ENCODE peak calls at places on chromosomes 4 and X, in seven cellular contexts. One of them, this sample, is unnamed.

GRCh38 chrX:20711366-20711765 is 444.7 kb upstream of the RPS6KA3 start:
- DNase-seq in right lobe of liver: no peak
- DNase-seq in CD8-positive, alpha-beta memory T cell: no peak
- DNase-seq in endodermal cell: no peak
- DNase-seq in fibroblast of lung: no peak
- DNase-seq in hepatocyte: no peak
- DNase-seq in ovary: no peak
- DNase-seq in this sample: no peak

GRCh38 chr4:58301384-58301783 is 1191.2 kb upstream of the IGFBP7 start:
- DNase-seq in fibroblast of lung: no peak
- DNase-seq in ovary: no peak
- DNase-seq in right lobe of liver: no peak
- DNase-seq in CD8-positive, alpha-beta memory T cell: no peak
- DNase-seq in hepatocyte: peak; percentile 20
- DNase-seq in endodermal cell: peak; percentile 45
- DNase-seq in this sample: no peak

GRCh38 chrX:1215123-1215823 is 2.8 kb upstream of the CRLF2 start:
- DNase-seq in fibroblast of lung: no peak
- DNase-seq in ovary: no peak
- DNase-seq in hepatocyte: no peak
- DNase-seq in endodermal cell: no peak
- DNase-seq in CD8-positive, alpha-beta memory T cell: no peak
- DNase-seq in right lobe of liver: no peak
- DNase-seq in this sample: no peak

GRCh38 chr4:152220201-152220666 is 315.7 kb downstream of the FBXW7 start:
- DNase-seq in endodermal cell: no peak
- DNase-seq in CD8-positive, alpha-beta memory T cell: no peak
- DNase-seq in fibroblast of lung: peak; percentile 59
- DNase-seq in ovary: no peak
- DNase-seq in hepatocyte: no peak
- DNase-seq in right lobe of liver: no peak
- DNase-seq in this sample: no peak

GRCh38 chrX:113399501-113400192 is 559.0 kb upstream of the AMOT start:
- DNase-seq in hepatocyte: no peak
- DNase-seq in fibroblast of lung: peak; percentile 69
- DNase-seq in endodermal cell: no peak
- DNase-seq in right lobe of liver: no peak
- DNase-seq in CD8-positive, alpha-beta memory T cell: no peak
- DNase-seq in ovary: no peak
- DNase-seq in this sample: no peak

GRCh38 chr4:82721819-82722423 is 76.7 kb downstream of the SCD5 start:
- DNase-seq in CD8-positive, alpha-beta memory T cell: no peak
- DNase-seq in fibroblast of lung: peak; percentile 35
- DNase-seq in endodermal cell: no peak
- DNase-seq in ovary: no peak
- DNase-seq in right lobe of liver: no peak
- DNase-seq in hepatocyte: peak; percentile 65
- DNase-seq in this sample: no peak

GRCh38 chr4:1043658-1044468 is 32.4 kb downstream of the FGFRL1 start:
- DNase-seq in hepatocyte: peak; percentile 96
- DNase-seq in ovary: peak; percentile 89
- DNase-seq in fibroblast of lung: peak; percentile 99
- DNase-seq in CD8-positive, alpha-beta memory T cell: no peak
- DNase-seq in endodermal cell: peak; percentile 94
- DNase-seq in right lobe of liver: peak; percentile 52
- DNase-seq in this sample: peak; percentile 98

GRCh38 chr4:117577686-117578085 is 456.6 kb upstream of the NDST3 start:
- DNase-seq in fibroblast of lung: peak; percentile 18
- DNase-seq in right lobe of liver: no peak
- DNase-seq in ovary: no peak
- DNase-seq in hepatocyte: no peak
- DNase-seq in CD8-positive, alpha-beta memory T cell: no peak
- DNase-seq in endodermal cell: no peak
- DNase-seq in this sample: no peak

GRCh38 chr4:123616970-123617392 is 220.4 kb downstream of the SPRY1 start:
- DNase-seq in endodermal cell: no peak
- DNase-seq in hepatocyte: peak; percentile 74
- DNase-seq in right lobe of liver: no peak
- DNase-seq in ovary: peak; percentile 24
- DNase-seq in CD8-positive, alpha-beta memory T cell: peak; percentile 74
- DNase-seq in fibroblast of lung: peak; percentile 35
- DNase-seq in this sample: no peak

GRCh38 chr4:83757121-83757621 is 221.3 kb downstream of the GPAT3 start:
- DNase-seq in endodermal cell: no peak
- DNase-seq in CD8-positive, alpha-beta memory T cell: no peak
- DNase-seq in fibroblast of lung: no peak
- DNase-seq in hepatocyte: peak; percentile 41
- DNase-seq in ovary: no peak
- DNase-seq in right lobe of liver: no peak
- DNase-seq in this sample: no peak

GRCh38 chr4:16916719-16917337 is 18.4 kb upstream of the LDB2 start:
- DNase-seq in right lobe of liver: peak; percentile 67
- DNase-seq in CD8-positive, alpha-beta memory T cell: peak; percentile 45
- DNase-seq in ovary: no peak
- DNase-seq in endodermal cell: peak; percentile 95
- DNase-seq in fibroblast of lung: no peak
- DNase-seq in hepatocyte: peak; percentile 80
- DNase-seq in this sample: no peak

GRCh38 chrX:155263854-155264628 is at the start of gene RAB39B:
- DNase-seq in hepatocyte: peak; percentile 61
- DNase-seq in CD8-positive, alpha-beta memory T cell: peak; percentile 67
- DNase-seq in right lobe of liver: peak; percentile 53
- DNase-seq in fibroblast of lung: peak; percentile 60
- DNase-seq in endodermal cell: peak; percentile 85
- DNase-seq in ovary: peak; percentile 42
- DNase-seq in this sample: peak; percentile 10

GRCh38 chrX:11341274-11342256 is 48.4 kb downstream of the AMELX start:
- DNase-seq in endodermal cell: no peak
- DNase-seq in ovary: peak; percentile 64
- DNase-seq in CD8-positive, alpha-beta memory T cell: no peak
- DNase-seq in right lobe of liver: peak; percentile 69
- DNase-seq in hepatocyte: peak; percentile 50
- DNase-seq in fibroblast of lung: peak; percentile 83
- DNase-seq in this sample: peak; percentile 63
- H3K27ac ChIP-seq in endodermal cell: peak overlapping the region; percentile 73
- H3K27ac ChIP-seq in ovary: no peak overlapping the region
- H3K27ac ChIP-seq in CD8-positive, alpha-beta memory T cell: no peak overlapping the region
- H3K27ac ChIP-seq in right lobe of liver: peak overlapping the region; percentile 58
- H3K27ac ChIP-seq in hepatocyte: peak overlapping the region; percentile 38
- H3K27ac ChIP-seq in fibroblast of lung: peak overlapping the region; percentile 77
- H3K27ac ChIP-seq in this sample: peak overlapping the region; percentile 59

DNA sequence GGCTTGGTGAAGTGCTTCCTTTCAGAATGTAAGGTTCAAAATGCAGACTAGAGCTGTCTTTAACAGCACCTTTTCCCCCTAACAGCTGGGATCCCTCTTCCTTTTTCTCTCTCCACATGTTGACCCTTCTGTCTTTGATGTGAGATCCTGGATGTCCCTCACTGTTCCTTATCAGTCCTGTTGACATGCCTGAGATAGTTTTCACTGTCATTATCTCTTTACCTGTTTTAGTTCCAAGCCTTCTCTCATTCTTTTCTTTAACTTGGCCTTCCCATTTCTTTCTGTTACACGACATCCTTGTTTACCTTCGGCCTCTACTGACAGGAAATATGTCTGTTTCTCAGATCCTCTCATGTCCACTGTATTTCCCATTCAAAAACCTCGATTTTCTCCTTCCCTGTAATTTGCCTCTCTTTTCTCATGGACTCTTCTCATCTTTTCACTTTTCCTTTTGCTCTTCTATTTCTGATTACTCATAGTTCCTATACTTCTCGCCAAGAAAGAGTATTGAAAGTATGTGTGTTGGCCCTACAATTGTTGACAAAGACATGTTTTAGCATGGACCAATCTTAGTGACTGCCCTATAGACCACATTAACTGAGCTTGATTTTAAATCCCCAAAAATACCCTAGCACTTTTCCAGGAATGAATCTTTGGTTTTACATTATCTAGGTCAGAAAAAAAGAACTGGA is 1.2 kb upstream of the SOWAHB start:
- DNase-seq in endodermal cell: no peak
- DNase-seq in right lobe of liver: no peak
- DNase-seq in ovary: no peak
- DNase-seq in CD8-positive, alpha-beta memory T cell: no peak
- DNase-seq in fibroblast of lung: peak; percentile 22
- DNase-seq in hepatocyte: no peak
- DNase-seq in this sample: no peak
- H3K4me3 ChIP-seq in endodermal cell: peak overlapping the region; percentile 81
- H3K4me3 ChIP-seq in right lobe of liver: peak overlapping the region; percentile 51
- H3K4me3 ChIP-seq in ovary: no peak overlapping the region
- H3K4me3 ChIP-seq in CD8-positive, alpha-beta memory T cell: no peak overlapping the region
- H3K4me3 ChIP-seq in fibroblast of lung: no peak overlapping the region
- H3K4me3 ChIP-seq in hepatocyte: peak overlapping the region; percentile 73
- H3K4me3 ChIP-seq in this sample: no peak overlapping the region

DNA sequence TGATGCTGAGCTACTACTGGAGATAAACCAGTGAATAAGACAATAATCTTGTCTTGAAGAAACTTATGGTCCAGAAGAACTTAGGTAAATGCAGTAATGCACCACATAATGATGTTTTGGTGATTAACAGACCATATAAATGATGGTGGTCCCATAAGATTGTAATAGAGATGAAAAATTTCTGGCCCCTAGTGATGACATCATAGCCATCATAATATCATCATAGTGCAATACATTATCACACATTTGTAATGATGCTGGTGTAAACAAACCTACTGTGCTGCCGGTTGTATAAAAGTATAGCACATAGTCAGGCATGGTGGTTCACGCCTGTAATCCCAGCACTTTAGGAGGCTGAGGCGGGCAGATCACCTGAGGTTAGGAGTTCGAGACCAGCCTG is 846.8 kb downstream of the FSTL5 start:
- DNase-seq in CD8-positive, alpha-beta memory T cell: no peak
- DNase-seq in right lobe of liver: no peak
- DNase-seq in ovary: no peak
- DNase-seq in hepatocyte: no peak
- DNase-seq in endodermal cell: no peak
- DNase-seq in fibroblast of lung: no peak
- DNase-seq in this sample: no peak
- H3K4me1 ChIP-seq in CD8-positive, alpha-beta memory T cell: no peaks in the 10 kb centered on the region
- H3K4me1 ChIP-seq in right lobe of liver: no peaks in the 10 kb centered on the region
- H3K4me1 ChIP-seq in ovary: no peaks in the 10 kb centered on the region
- H3K4me1 ChIP-seq in hepatocyte: no peaks in the 10 kb centered on the region
- H3K4me1 ChIP-seq in endodermal cell: no peaks in the 10 kb centered on the region
- H3K4me1 ChIP-seq in fibroblast of lung: no peaks in the 10 kb centered on the region
- H3K4me1 ChIP-seq in this sample: no peaks in the 10 kb centered on the region

DNA sequence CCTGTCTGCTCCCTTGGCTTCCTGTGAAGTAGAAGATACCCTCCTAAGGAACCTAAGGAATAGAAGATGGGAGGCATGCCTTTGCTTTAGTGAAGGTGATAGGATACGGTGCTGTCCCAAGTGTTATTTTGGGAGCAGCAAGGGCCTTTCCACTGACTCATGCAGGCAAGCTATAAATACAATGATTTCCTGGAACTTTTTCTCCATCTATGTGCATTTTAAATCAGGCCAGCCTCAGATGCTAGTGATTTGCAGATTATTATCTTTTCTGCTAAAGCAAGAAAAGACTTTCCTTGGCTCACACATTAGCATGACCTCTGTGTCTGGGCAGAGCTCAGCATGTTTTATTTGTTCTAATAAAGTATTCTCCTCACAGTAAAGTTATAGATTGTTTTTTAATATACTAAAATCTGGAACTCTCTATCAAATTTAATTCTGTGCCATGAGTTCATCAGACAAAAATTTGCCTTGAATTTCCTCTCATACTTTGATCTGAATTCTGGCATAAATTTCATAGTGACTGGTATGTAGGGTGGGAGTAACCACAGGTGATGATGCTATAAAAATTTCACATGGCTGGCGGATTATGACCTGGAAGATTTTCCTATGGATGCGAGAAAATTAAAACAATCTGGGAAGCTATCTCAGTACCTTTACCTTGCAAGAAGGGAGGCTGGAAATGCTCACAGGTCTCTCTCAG is 131.7 kb downstream of the REPS2 start:
- DNase-seq in fibroblast of lung: peak; percentile 76
- DNase-seq in CD8-positive, alpha-beta memory T cell: no peak
- DNase-seq in ovary: no peak
- DNase-seq in right lobe of liver: no peak
- DNase-seq in hepatocyte: no peak
- DNase-seq in endodermal cell: no peak
- DNase-seq in this sample: no peak
- H3K27ac ChIP-seq in fibroblast of lung: peak overlapping the region; percentile 32
- H3K27ac ChIP-seq in CD8-positive, alpha-beta memory T cell: no peak overlapping the region
- H3K27ac ChIP-seq in ovary: no peak overlapping the region
- H3K27ac ChIP-seq in right lobe of liver: no peak overlapping the region
- H3K27ac ChIP-seq in hepatocyte: no peak overlapping the region
- H3K27ac ChIP-seq in endodermal cell: no peak overlapping the region
- H3K27ac ChIP-seq in this sample: peak overlapping the region; percentile 86

GRCh38 chr4:48262484-48262883 is 7.2 kb downstream of the TEC start:
- DNase-seq in hepatocyte: no peak
- DNase-seq in ovary: no peak
- DNase-seq in endodermal cell: no peak
- DNase-seq in fibroblast of lung: no peak
- DNase-seq in CD8-positive, alpha-beta memory T cell: no peak
- DNase-seq in right lobe of liver: no peak
- DNase-seq in this sample: no peak

GRCh38 chr4:48262926-48263325 is 6.7 kb downstream of the TEC start:
- DNase-seq in endodermal cell: no peak
- DNase-seq in CD8-positive, alpha-beta memory T cell: no peak
- DNase-seq in hepatocyte: no peak
- DNase-seq in right lobe of liver: no peak
- DNase-seq in fibroblast of lung: peak; percentile 69
- DNase-seq in ovary: no peak
- DNase-seq in this sample: no peak

GRCh38 chr4:48258845-48259397 is 10.7 kb downstream of the TEC start:
- DNase-seq in hepatocyte: no peak
- DNase-seq in endodermal cell: no peak
- DNase-seq in ovary: no peak
- DNase-seq in CD8-positive, alpha-beta memory T cell: no peak
- DNase-seq in right lobe of liver: no peak
- DNase-seq in fibroblast of lung: no peak
- DNase-seq in this sample: no peak

GRCh38 chr4:48259748-48260147 is 9.9 kb downstream of the TEC start:
- DNase-seq in ovary: no peak
- DNase-seq in CD8-positive, alpha-beta memory T cell: no peak
- DNase-seq in endodermal cell: no peak
- DNase-seq in fibroblast of lung: no peak
- DNase-seq in hepatocyte: no peak
- DNase-seq in right lobe of liver: no peak
- DNase-seq in this sample: no peak

GRCh38 chr4:48261288-48261687 is 8.3 kb downstream of the TEC start:
- DNase-seq in ovary: no peak
- DNase-seq in CD8-positive, alpha-beta memory T cell: no peak
- DNase-seq in right lobe of liver: no peak
- DNase-seq in hepatocyte: no peak
- DNase-seq in fibroblast of lung: peak; percentile 72
- DNase-seq in endodermal cell: no peak
- DNase-seq in this sample: no peak
- H3K4me3 ChIP-seq in ovary: no peak overlapping the region
- H3K4me3 ChIP-seq in CD8-positive, alpha-beta memory T cell: no peak overlapping the region
- H3K4me3 ChIP-seq in right lobe of liver: no peak overlapping the region
- H3K4me3 ChIP-seq in hepatocyte: no peak overlapping the region
- H3K4me3 ChIP-seq in fibroblast of lung: no peak overlapping the region
- H3K4me3 ChIP-seq in endodermal cell: no peak overlapping the region
- H3K4me3 ChIP-seq in this sample: no peak overlapping the region

DNA sequence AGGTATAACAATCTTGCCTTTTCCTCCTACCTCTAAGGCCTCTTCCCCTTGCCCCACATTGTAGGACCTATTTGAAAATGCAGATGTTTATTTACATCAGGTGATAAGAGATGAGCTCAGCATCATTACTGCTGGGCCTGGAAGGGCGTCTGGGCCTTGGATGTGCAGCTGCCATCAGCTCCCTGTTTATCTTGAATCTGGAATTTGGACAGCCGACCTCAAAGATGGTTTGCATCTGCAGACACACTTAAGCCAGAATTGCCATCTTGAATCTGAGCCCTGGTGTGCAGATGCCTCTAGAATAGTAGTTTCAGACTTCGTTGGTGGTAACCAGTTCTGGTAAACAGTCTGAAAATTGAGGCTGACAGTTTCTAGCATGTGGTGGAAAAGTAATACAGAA is 59.0 kb downstream of the FAM193A start:
- DNase-seq in fibroblast of lung: no peak
- DNase-seq in right lobe of liver: no peak
- DNase-seq in hepatocyte: no peak
- DNase-seq in CD8-positive, alpha-beta memory T cell: no peak
- DNase-seq in ovary: no peak
- DNase-seq in endodermal cell: no peak
- DNase-seq in this sample: no peak
- H3K4me1 ChIP-seq in fibroblast of lung: peaks cover 12% of the 10 kb centered on the region
- H3K4me1 ChIP-seq in right lobe of liver: no peaks in the 10 kb centered on the region
- H3K4me1 ChIP-seq in hepatocyte: peaks cover 38% of the 10 kb centered on the region
- H3K4me1 ChIP-seq in CD8-positive, alpha-beta memory T cell: peaks cover 43% of the 10 kb centered on the region
- H3K4me1 ChIP-seq in ovary: peaks cover 31% of the 10 kb centered on the region
- H3K4me1 ChIP-seq in endodermal cell: peaks cover 22% of the 10 kb centered on the region
- H3K4me1 ChIP-seq in this sample: peaks cover 28% of the 10 kb centered on the region

This sample was measured in thoracic aorta.